ENCODE peak calls at places on chromosomes 7 and 10, in five cellular contexts. Y is effector CD8-positive, alpha-beta T cell; O is stimulated activated CD8-positive, alpha-beta memory T cell treated with anti-CD3 and anti-CD28 coated beads, Interleukin-12 subunit alpha, Interleukin-12 subunit beta, amount 100 ng/mL, for 1 hour; C is hypothalamus; E is stimulated activated CD4-positive, alpha-beta T cell treated with anti-CD3 and anti-CD28 coated beads, Interleukin-15, amount 100 ng/mL, for 1 hour. F is an unnamed sample.
A peak's percentile ranks its signal among the peaks of the same experiment; 100 is the strongest.

GRCh38 chr7:119545118-119545517 is 727.9 kb upstream of the KCND2 start:
- DNase-seq in Y (no peak), O (no peak), C (no peak), E (no peak), F (no peak)

GRCh38 chr7:7425321-7425720 is 110.4 kb downstream of the COL28A1 start:
- DNase-seq in Y (no peak), O (no peak), C (no peak), E (no peak), F (no peak)

GRCh38 chr10:62815373-62816111 is 624 bp downstream of the EGR2 start:
- DNase-seq in Y (no peak), O (no peak), C (no peak), E (no peak), F (no peak)

GRCh38 chr10:95377950-95378349 is 87.1 kb upstream of the PDLIM1 start:
- DNase-seq in Y (no peak), O (no peak), C (no peak), E (no peak), F (no peak)

GRCh38 chr10:97124211-97124610 is 61.5 kb downstream of the SLIT1 start:
- DNase-seq in Y (no peak), O (no peak), C (no peak), E (no peak), F (no peak)

GRCh38 chr10:103693070-103693811 is 162.1 kb downstream of the SH3PXD2A start:
- DNase-seq in Y (peak; percentile 9), O (no peak), C (no peak), E (no peak), F (no peak)

GRCh38 chr7:158263964-158264748 is 323.5 kb downstream of the PTPRN2 start:
- DNase-seq in Y (no peak), O (no peak), C (no peak), E (no peak), F (no peak)

GRCh38 chr7:149688836-149689590 is 84.4 kb downstream of the ZNF467 start:
- DNase-seq in Y (no peak), O (no peak), C (no peak), E (no peak), F (no peak)

GRCh38 chr10:103564799-103565365 is 71.4 kb downstream of the NEURL1 start:
- DNase-seq in Y (peak; percentile 4), O (no peak), C (no peak), E (no peak), F (no peak)

GRCh38 chr10:45591262-45591661 is 81.3 kb downstream of the ZFAND4 start:
- DNase-seq in Y (no peak), O (no peak), C (no peak), E (no peak), F (no peak)

GRCh38 chr7:35483568-35483967 is 211.4 kb downstream of the HERPUD2 start:
- DNase-seq in Y (no peak), O (no peak), C (no peak), E (no peak), F (no peak)

GRCh38 chr10:97475936-97476594 is 22.2 kb downstream of the MMS19 start:
- DNase-seq in Y (no peak), O (no peak), C (no peak), E (no peak), F (no peak)

GRCh38 chr7:11434371-11434770 is 397.6 kb downstream of the THSD7A start:
- DNase-seq in Y (no peak), O (no peak), C (no peak), E (no peak), F (no peak)

GRCh38 chr10:68550747-68551411 is 9.3 kb upstream of the TET1 start:
- DNase-seq in Y (peak; percentile 9), O (no peak), C (no peak), E (no peak), F (no peak)

GRCh38 chr7:40507166-40507565 is 372.4 kb downstream of the SUGCT start:
- DNase-seq in Y (no peak), O (no peak), C (no peak), E (no peak), F (no peak)

GRCh38 chr10:121340176-121340850 is 257.9 kb downstream of the FGFR2 start:
- DNase-seq in Y (no peak), O (no peak), C (no peak), E (no peak), F (no peak)

GRCh38 chr10:52801951-52802350 is 29.4 kb upstream of the MBL2 start:
- DNase-seq in Y (no peak), O (no peak), C (no peak), E (no peak), F (no peak)

GRCh38 chr7:43649755-43650274 is 66.9 kb downstream of the STK17A start:
- DNase-seq in Y (no peak), O (peak; percentile 47), C (no peak), E (no peak), F (peak; percentile 58)

GRCh38 chr7:124718032-124718766 is 47.4 kb downstream of the GPR37 start:
- DNase-seq in Y (no peak), O (no peak), C (no peak), E (no peak), F (no peak)

GRCh38 chr10:47024399-47025252 is 113.4 kb downstream of the PTPN20 start:
- DNase-seq in Y (peak; percentile 54), O (peak; percentile 47), C (no peak), E (peak; percentile 53), F (peak; percentile 34)

GRCh38 chr10:70348228-70348850 is 34.1 kb downstream of the LRRC20 start:
- DNase-seq in Y (no peak), O (peak; percentile 21), C (no peak), E (no peak), F (no peak)

GRCh38 chr7:128236924-128237586 is 4.0 kb upstream of the LEP start:
- DNase-seq in Y (no peak), O (no peak), C (no peak), E (no peak), F (peak; percentile 48)

GRCh38 chr7:116258734-116259133 is 48.4 kb downstream of the TES start:
- DNase-seq in Y (no peak), O (no peak), C (no peak), E (no peak), F (no peak)

F was measured in NK-92 treated with Interleukin-12 subunit alpha and Interleukin-12 subunit beta, amount 100 ng/mL, for 24 hours.